ENCODE peak calls at places on chromosomes 1 and 21, in seven cellular contexts. P is epithelial cell of esophagus, K is HFFc6, F is heart left ventricle, C is A549, T is endothelial cell, J is kidney. M is an unnamed sample.

GRCh38 chr21:45515241-45516061 is 26.8 kb downstream of the SLC19A1 start:
- DNase-seq in C (no peak), P (no peak), J (peak), T (no peak), K (no peak), F (no peak), M (no peak)

GRCh38 chr21:36499578-36500471 is 19.9 kb upstream of the CLDN14 start:
- DNase-seq in C (no peak), P (peak), F (no peak), T (no peak), J (peak), K (no peak), M (no peak)

GRCh38 chr1:152459596-152460528 is 45.8 kb upstream of the CRNN start:
- DNase-seq in J (no peak), P (peak), K (peak), C (peak), F (peak), T (peak), M (peak)

GRCh38 chr1:22788298-22788697 is 77.7 kb downstream of the EPHB2 start:
- DNase-seq in J (peak), F (no peak), K (no peak), P (peak), C (no peak), T (no peak), M (no peak)

GRCh38 chr1:207499573-207499972 is 3.6 kb downstream of the CR1 start:
- DNase-seq in J (no peak), K (peak), C (peak), F (peak), P (peak), T (peak), M (peak)

GRCh38 chr1:206633708-206634121 is 1.6 kb upstream of the DYRK3 start:
- DNase-seq in K (peak), P (peak), T (no peak), F (no peak), J (no peak), C (no peak), M (no peak)

GRCh38 chr21:34020005-34020847 is 53.2 kb upstream of the MRPS6 start:
- DNase-seq in T (no peak), K (no peak), F (no peak), P (peak), C (peak), J (no peak), M (peak)

GRCh38 chr1:96966536-96967138 is 245.1 kb downstream of the PTBP2 start:
- DNase-seq in J (peak), K (peak), T (peak), C (peak), F (peak), P (peak), M (peak)

GRCh38 chr1:16631248-16632043 is 18.1 kb upstream of the NBPF1 start:
- DNase-seq in J (peak), P (no peak), K (no peak), T (no peak), C (no peak), F (no peak), M (peak)

GRCh38 chr1:74570797-74571492 is 58.5 kb upstream of the LRRC53 start:
- DNase-seq in P (no peak), C (no peak), K (no peak), F (no peak), J (no peak), T (no peak), M (no peak)

GRCh38 chr1:23177438-23178380 is 9.1 kb upstream of the LUZP1 start:
- DNase-seq in J (peak), F (peak), K (peak), P (peak), T (peak), C (peak), M (peak)

GRCh38 chr1:153307221-153307600 is 5.5 kb downstream of the PGLYRP3 start:
- DNase-seq in F (no peak), C (no peak), T (no peak), P (no peak), K (no peak), J (no peak), M (no peak)

GRCh38 chr1:107139833-107140702 is 771 bp upstream of the NTNG1 start:
- DNase-seq in F (no peak), T (peak), J (peak), K (peak), C (no peak), P (peak), M (peak)

GRCh38 chr1:15184445-15185103 is 31.0 kb downstream of the TMEM51 start:
- DNase-seq in K (no peak), C (no peak), J (no peak), F (no peak), T (no peak), P (no peak), M (no peak)

GRCh38 chr1:63147783-63148182 is 174.6 kb upstream of the FOXD3 start:
- DNase-seq in F (no peak), C (no peak), P (no peak), J (no peak), K (no peak), T (no peak), M (no peak)

GRCh38 chr1:31712041-31712440 is 8.2 kb upstream of the COL16A1 start:
- DNase-seq in F (no peak), T (no peak), P (no peak), C (no peak), J (peak), K (no peak), M (no peak)

GRCh38 chr1:163066686-163067085 is 2.5 kb upstream of the RGS4 start:
- DNase-seq in J (no peak), C (no peak), K (no peak), P (no peak), F (no peak), T (no peak), M (no peak)

GRCh38 chr1:224053456-224053855 is 60.5 kb upstream of the FBXO28 start:
- DNase-seq in J (no peak), P (no peak), F (no peak), C (no peak), K (no peak), T (no peak), M (no peak)

GRCh38 chr1:11761285-11761684 is 708 bp upstream of the C1orf167 start:
- DNase-seq in J (no peak), P (no peak), C (no peak), K (no peak), T (no peak), F (no peak), M (no peak)

DNA sequence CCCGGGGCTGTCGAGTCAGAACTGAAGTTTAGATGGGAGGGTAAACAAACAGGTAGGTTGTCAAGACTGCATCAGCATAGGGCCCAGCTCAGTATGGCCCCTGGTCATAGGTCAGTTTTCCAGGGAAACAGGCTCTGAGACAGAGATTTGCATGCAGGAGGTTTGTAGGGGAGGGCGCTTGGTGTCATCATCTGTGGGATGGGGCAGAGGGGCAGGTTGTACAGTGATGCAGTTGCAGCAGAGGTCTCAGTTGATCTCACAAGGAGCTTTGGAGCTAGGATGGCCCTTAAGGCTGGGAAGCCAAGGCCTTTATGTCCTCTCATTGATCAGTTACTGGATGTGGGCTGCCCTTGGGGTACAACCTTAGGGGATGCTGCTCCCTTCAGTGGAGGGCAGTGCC is 38.5 kb upstream of the KCNA10 start:
- DNase-seq in T (no peak), F (no peak), J (no peak), K (no peak), C (no peak), P (no peak), M (no peak)
- TF ChIP-seq CTCF in T (no peak), F (no peak), J (no peak), K (no peak), C (no peak), P (no peak), M (no peak)

GRCh38 chr1:40951943-40952743 is 27.4 kb upstream of the CTPS1 start:
- DNase-seq in F (peak), C (peak), K (peak), P (peak), T (peak), J (peak), M (peak)

GRCh38 chr1:40945491-40945973 is 34.0 kb upstream of the CTPS1 start:
- DNase-seq in K (no peak), F (no peak), J (no peak), T (no peak), C (no peak), P (no peak), M (no peak)

GRCh38 chr1:40949563-40949962 is 29.9 kb upstream of the CTPS1 start:
- DNase-seq in C (no peak), K (no peak), T (no peak), P (no peak), F (no peak), J (no peak), M (no peak)

GRCh38 chr1:40952744-40953315 is 26.7 kb upstream of the CTPS1 start:
- DNase-seq in F (no peak), C (no peak), J (no peak), T (no peak), P (no peak), K (no peak), M (no peak)

DNA sequence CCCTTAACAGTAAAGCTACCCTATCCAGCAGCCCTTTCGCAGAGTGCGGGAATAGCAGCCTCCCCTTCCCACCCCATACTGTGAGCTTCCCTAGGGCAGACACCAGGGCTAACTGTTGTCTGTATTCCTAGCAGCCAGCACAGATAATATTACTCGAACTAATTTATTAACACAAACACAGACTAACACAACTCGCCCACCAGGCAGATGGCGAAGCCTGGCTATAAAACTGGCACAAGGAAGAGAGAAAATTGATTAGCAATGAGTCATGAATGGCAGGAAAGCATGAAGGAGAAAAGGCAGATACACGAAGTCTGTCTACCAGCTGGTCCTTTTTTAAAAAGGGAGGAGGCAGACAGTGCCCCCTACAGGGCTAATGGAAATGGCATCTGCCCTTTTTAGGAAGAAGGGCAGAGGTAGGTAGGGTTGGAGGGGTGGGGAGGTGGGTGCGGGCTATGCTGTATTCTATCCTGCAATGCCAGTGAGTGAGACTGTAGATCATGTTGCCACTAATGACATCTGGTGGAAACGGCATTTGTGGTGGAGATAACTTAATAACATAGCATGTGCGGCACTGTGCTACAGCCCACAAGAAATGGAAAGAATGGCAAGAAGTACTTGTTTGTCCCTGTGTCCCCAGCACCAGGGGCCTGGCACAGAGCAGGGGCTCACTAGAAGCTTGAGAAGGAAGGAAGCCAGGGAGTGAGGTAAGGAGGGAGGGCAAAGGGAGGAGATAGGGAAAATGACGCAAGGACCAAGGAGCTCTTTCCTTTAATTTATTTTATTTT is 30.6 kb upstream of the CTPS1 start:
- DNase-seq in K (peak), T (peak), J (no peak), P (peak), C (peak), F (peak), M (peak)
- TF ChIP-seq CTCF in K (peak), T (peak), J (peak), P (peak), C (peak), F (peak), M (peak)

GRCh38 chr1:27659497-27660299 is 12.3 kb downstream of the IFI6 start:
- DNase-seq in J (peak), T (peak), P (peak), C (peak), F (peak), K (peak), M (peak)

GRCh38 chr1:27655151-27655929 is 16.7 kb downstream of the IFI6 start:
- DNase-seq in P (no peak), C (no peak), K (no peak), F (no peak), J (no peak), T (no peak), M (no peak)

GRCh38 chr1:27652505-27652904 is 17.5 kb upstream of the FGR start:
- DNase-seq in T (no peak), K (no peak), F (no peak), P (no peak), C (no peak), J (no peak), M (no peak)

GRCh38 chr1:27658951-27659496 is 13.0 kb downstream of the IFI6 start:
- DNase-seq in P (peak), C (no peak), K (peak), J (peak), T (no peak), F (no peak), M (peak)

DNA sequence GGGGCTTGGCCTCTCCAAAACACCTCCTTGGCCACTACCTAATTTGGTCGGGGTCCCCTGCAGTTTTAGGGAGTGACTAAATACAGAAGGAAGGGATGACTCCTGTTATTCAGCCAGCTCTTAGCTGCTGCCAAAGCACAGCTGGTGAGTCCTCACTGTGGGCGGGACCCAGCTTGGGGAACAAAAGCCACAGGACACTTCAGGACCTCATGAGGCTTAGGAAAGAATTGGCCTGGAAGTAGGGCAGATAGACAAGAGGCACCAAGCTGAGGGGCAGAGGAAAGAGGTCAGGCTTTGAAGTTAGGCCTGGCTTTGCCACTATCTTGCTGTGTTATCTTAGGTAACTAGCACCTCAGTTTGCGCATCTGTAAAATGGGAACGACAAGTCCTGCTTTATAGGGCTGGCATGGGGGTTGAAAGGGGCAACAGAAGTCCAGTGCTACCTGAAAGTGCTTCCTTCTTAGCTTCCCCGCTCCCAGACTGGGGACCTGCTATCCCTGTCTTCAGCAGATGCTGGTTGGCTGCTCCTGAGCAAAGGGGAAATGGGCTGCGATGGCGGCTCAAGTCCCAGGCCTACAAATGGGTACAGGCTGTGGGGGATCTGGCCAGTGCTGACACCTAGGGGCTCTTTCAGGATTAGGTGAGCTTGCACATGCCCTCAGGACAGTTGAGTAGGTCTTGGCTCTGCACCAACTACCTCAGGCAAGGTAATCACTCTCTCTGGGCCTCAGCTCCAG is 15.7 kb downstream of the IFI6 start:
- DNase-seq in F (peak), T (no peak), J (peak), P (peak), K (peak), C (no peak), M (peak)
- TF ChIP-seq CTCF in F (no peak), T (no peak), J (no peak), P (no peak), K (no peak), C (no peak), M (peak)

GRCh38 chr1:47333922-47334764 is 553 bp downstream of the CMPK1 start:
- DNase-seq in F (peak), K (peak), P (peak), T (peak), C (peak), J (peak), M (peak)
- TF ChIP-seq CTCF in F (peak), K (peak), P (no peak), T (no peak), C (peak), J (no peak), M (peak)

GRCh38 chr1:45687753-45688737 is at the start of gene TMEM69:
- DNase-seq in K (peak), P (peak), C (peak), F (peak), T (peak), J (peak), M (peak)
- TF ChIP-seq CTCF in K (peak), P (peak), C (no peak), F (no peak), T (no peak), J (no peak), M (no peak)

DNA sequence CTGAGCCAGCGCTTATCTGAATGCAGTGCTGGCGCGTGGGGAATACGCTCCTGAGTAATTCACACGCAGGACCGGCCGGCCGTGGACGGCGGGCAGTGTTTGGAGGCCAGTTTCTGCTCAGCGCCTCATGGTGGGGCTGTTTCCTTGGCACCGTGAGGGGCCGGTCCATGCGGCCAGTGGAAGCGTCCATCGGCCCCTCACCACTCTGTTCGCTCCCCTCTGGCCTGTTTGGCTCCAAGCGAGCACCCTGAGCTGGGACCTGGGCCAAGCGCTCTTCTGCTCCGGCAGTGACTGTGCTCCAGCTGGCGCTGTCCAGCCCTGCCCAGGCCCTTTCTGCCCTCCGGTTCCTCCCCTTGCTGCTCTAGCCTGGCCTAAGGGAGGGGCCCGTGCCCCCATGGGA is 16.3 kb upstream of the PLCH2 start:
- DNase-seq in F (peak), C (peak), J (no peak), P (no peak), K (no peak), T (no peak), M (no peak)
- TF ChIP-seq CTCF in F (peak), C (no peak), J (peak), P (no peak), K (peak), T (no peak), M (no peak)

GRCh38 chr21:44378646-44379581 is 25.5 kb downstream of the TRPM2 start:
- DNase-seq in F (peak), J (peak), P (no peak), C (no peak), K (no peak), T (no peak), M (no peak)

GRCh38 chr21:44375686-44376320 is 22.4 kb downstream of the TRPM2 start:
- DNase-seq in F (peak), J (peak), T (no peak), P (no peak), C (no peak), K (no peak), M (no peak)

GRCh38 chr21:44376606-44377005 is 23.2 kb downstream of the TRPM2 start:
- DNase-seq in F (no peak), P (no peak), T (no peak), J (peak), K (no peak), C (no peak), M (no peak)

GRCh38 chr21:44377922-44378645 is 24.7 kb downstream of the TRPM2 start:
- DNase-seq in K (no peak), T (no peak), J (peak), P (no peak), F (no peak), C (no peak), M (no peak)

GRCh38 chr21:44377201-44377921 is 23.9 kb downstream of the TRPM2 start:
- DNase-seq in J (peak), C (no peak), T (no peak), P (no peak), F (peak), K (no peak), M (no peak)
- TF ChIP-seq CTCF in J (no peak), C (no peak), T (no peak), P (no peak), F (no peak), K (no peak), M (no peak)

DNA sequence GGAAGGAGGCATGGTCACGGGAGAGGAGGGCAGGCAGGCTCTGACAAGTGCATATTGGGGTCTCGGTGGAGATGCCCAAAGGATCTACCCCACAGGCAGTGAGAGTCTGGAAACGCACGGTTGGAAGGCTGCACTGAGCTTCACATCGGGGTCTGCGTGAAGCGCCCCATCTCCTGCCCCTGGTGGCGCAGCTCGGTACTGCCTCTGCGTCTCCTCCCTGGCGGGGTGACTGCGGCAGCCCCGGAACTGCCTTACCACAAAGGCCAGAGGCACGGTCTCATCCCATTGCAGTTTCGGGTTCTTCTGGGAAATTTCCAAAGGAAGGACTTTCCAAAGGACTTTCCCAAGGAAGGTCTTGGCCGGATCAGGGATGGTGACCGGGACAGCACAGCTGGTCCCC is 69.2 kb upstream of the AJAP1 start:
- DNase-seq in C (peak), F (no peak), T (peak), P (no peak), K (no peak), J (peak), M (no peak)
- TF ChIP-seq CTCF in C (peak), F (peak), T (peak), P (no peak), K (peak), J (peak), M (peak)

DNA sequence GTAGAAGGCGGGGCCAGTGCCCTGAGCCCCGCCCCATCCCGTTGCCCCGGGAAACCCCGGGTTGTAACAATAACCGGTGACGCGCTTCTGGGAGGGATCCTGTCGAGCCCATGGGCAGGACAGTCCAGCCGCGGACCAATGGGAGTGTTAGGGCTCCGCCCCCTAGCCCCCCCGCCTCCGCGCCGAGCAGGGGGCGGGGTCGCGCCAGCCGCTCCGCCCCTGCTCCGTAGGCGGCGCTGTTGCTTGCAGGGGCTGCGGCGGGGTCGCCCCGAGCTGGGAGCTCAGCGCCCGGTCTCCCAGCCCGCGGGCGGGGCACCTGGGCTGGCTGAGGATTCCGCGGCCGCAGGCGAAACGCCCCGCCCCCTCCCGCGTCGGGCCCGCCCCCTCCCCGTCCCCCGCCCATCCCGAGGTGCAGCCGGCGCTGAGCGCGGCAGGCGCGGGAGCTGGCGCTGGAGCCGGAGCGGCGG is at the start of gene FOXO6:
- DNase-seq in K (peak), T (peak), J (peak), P (peak), F (peak), C (peak), M (peak)
- TF ChIP-seq CTCF in K (peak), T (peak), J (peak), P (no peak), F (peak), C (peak), M (peak)

M was measured in GM13977.